ENCODE peak calls at places on chromosomes 7 and 10, in nine cellular contexts. B is GM23338, Q is SJSA1, M is BJ, A is transverse colon, H is cardiac muscle cell, S is Caco-2, P is Panc1, D is stomach. Y is an unnamed sample.

GRCh38 chr10:131694963-131695813 is 205.6 kb upstream of the PPP2R2D start:
- DNase-seq in B (no peak), Q (no peak), M (no peak), A (no peak), H (no peak), S (no peak), P (no peak), D (peak; percentile 7), Y (no peak)

GRCh38 chr7:93138576-93138975 is 9.6 kb downstream of the SAMD9L start:
- DNase-seq in B (no peak), Q (no peak), M (no peak), A (no peak), H (no peak), S (no peak), P (no peak), D (no peak), Y (no peak)

GRCh38 chr10:119190353-119190752 is 11.7 kb upstream of the PRDX3 start:
- DNase-seq in B (no peak), Q (peak; percentile 84), M (peak; percentile 88), A (no peak), H (peak; percentile 95), S (peak; percentile 36), P (peak; percentile 67), D (no peak), Y (no peak)

GRCh38 chr7:47195641-47196040 is 386.3 kb downstream of the TNS3 start:
- DNase-seq in B (peak; percentile 80), Q (no peak), M (no peak), A (no peak), H (no peak), S (peak; percentile 29), P (no peak), D (no peak), Y (peak; percentile 8)

GRCh38 chr7:23315366-23315765 is 16.2 kb downstream of the MALSU1 start:
- DNase-seq in B (no peak), Q (peak; percentile 57), M (no peak), A (no peak), H (peak; percentile 31), S (no peak), P (no peak), D (no peak), Y (no peak)

GRCh38 chr10:101781655-101781983 is 1.6 kb downstream of the NPM3 start:
- DNase-seq in B (no peak), Q (no peak), M (no peak), A (no peak), H (no peak), S (no peak), P (no peak), D (peak; percentile 3), Y (no peak)

GRCh38 chr10:118865998-118866778 is 111.4 kb upstream of the CACUL1 start:
- DNase-seq in B (no peak), Q (no peak), M (no peak), A (no peak), H (no peak), S (no peak), P (no peak), D (no peak), Y (no peak)

GRCh38 chr10:8301831-8302230 is 247.3 kb downstream of the GATA3 start:
- DNase-seq in B (no peak), Q (no peak), M (no peak), A (no peak), H (no peak), S (no peak), P (no peak), D (no peak), Y (no peak)

GRCh38 chr10:121373411-121373810 is 224.8 kb downstream of the FGFR2 start:
- DNase-seq in B (no peak), Q (no peak), M (no peak), A (no peak), H (no peak), S (no peak), P (no peak), D (no peak), Y (no peak)

GRCh38 chr7:98878365-98879197 is at the start of gene TRRAP:
- DNase-seq in B (peak; percentile 84), Q (peak; percentile 78), M (no peak), A (peak; percentile 72), H (peak; percentile 84), S (peak; percentile 87), P (no peak), D (peak; percentile 75), Y (peak; percentile 81)

GRCh38 chr10:117946525-117947070 is 100.1 kb downstream of the RAB11FIP2 start:
- DNase-seq in B (no peak), Q (no peak), M (peak; percentile 23), A (no peak), H (no peak), S (no peak), P (no peak), D (no peak), Y (no peak)

GRCh38 chr10:11798862-11799735 is 24.1 kb upstream of the PROSER2 start:
- DNase-seq in B (peak; percentile 65), Q (no peak), M (no peak), A (no peak), H (peak; percentile 36), S (no peak), P (no peak), D (no peak), Y (no peak)

GRCh38 chr10:67779455-67780205 is 58.4 kb downstream of the DNAJC12 start:
- DNase-seq in B (peak; percentile 86), Q (peak; percentile 66), M (no peak), A (peak; percentile 63), H (peak; percentile 93), S (peak; percentile 88), P (peak; percentile 64), D (peak; percentile 65), Y (peak; percentile 82)

GRCh38 chr10:118259288-118259906 is 82.7 kb downstream of the FAM204A start:
- DNase-seq in B (peak; percentile 80), Q (peak; percentile 6), M (no peak), A (peak; percentile 47), H (peak; percentile 24), S (peak; percentile 67), P (no peak), D (peak; percentile 31), Y (peak; percentile 68)

GRCh38 chr10:80771902-80772555 is 234.3 kb downstream of the SH2D4B start:
- DNase-seq in B (peak; percentile 9), Q (no peak), M (no peak), A (no peak), H (no peak), S (peak; percentile 36), P (no peak), D (no peak), Y (no peak)

GRCh38 chr7:82631998-82632397 is 188.4 kb upstream of the CACNA2D1 start:
- DNase-seq in B (no peak), Q (no peak), M (no peak), A (no peak), H (peak; percentile 41), S (no peak), P (no peak), D (no peak), Y (no peak)

GRCh38 chr7:27277628-27278027 is 35.0 kb downstream of the EVX1 start:
- DNase-seq in B (peak; percentile 25), Q (no peak), M (no peak), A (peak; percentile 66), H (peak; percentile 11), S (peak; percentile 34), P (no peak), D (peak; percentile 30), Y (no peak)

GRCh38 chr10:43037440-43037839 is 39.4 kb upstream of the RET start:
- DNase-seq in B (no peak), Q (no peak), M (no peak), A (no peak), H (no peak), S (no peak), P (no peak), D (peak; percentile 16), Y (no peak)

GRCh38 chr10:21166557-21167287 is 269.6 kb upstream of the NEBL start:
- DNase-seq in B (no peak), Q (no peak), M (no peak), A (peak; percentile 28), H (no peak), S (no peak), P (no peak), D (peak; percentile 68), Y (no peak)

DNA sequence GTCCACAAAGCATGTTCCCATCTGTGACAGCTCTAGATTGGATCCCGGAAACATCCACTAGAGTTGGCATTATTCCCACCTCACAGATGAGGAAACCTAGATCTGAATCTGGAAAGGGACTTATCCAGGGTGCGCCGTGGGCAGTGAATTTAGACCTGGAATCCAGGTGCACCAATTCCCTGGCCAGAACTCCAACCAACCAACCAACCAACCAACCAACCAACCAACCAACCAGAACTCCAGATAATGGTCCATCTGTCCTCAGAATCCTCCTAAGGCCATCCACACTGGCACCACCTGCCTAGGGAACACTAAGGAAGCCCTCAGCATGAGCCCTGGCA is 42.0 kb upstream of the ZMIZ1 start:
- DNase-seq in B (no peak), Q (no peak), M (no peak), A (no peak), H (no peak), S (no peak), P (no peak), D (no peak), Y (no peak)
- H3K36me3 ChIP-seq in B (no peaks in the 10 kb centered on the region), Q (no peaks in the 10 kb centered on the region), M (no peaks in the 10 kb centered on the region), A (no peaks in the 10 kb centered on the region), H (no peaks in the 10 kb centered on the region), S (no peaks in the 10 kb centered on the region), P (no peaks in the 10 kb centered on the region), D (no peaks in the 10 kb centered on the region), Y (no peaks in the 10 kb centered on the region)

GRCh38 chr10:123860209-123860608 is 31.4 kb downstream of the CPXM2 start:
- DNase-seq in B (no peak), Q (no peak), M (no peak), A (no peak), H (no peak), S (no peak), P (no peak), D (no peak), Y (no peak)
- H3K36me3 ChIP-seq in B (no peaks in the 10 kb centered on the region), Q (no peaks in the 10 kb centered on the region), M (no peaks in the 10 kb centered on the region), A (no peaks in the 10 kb centered on the region), H (no peaks in the 10 kb centered on the region), S (no peaks in the 10 kb centered on the region), P (no peaks in the 10 kb centered on the region), D (no peaks in the 10 kb centered on the region), Y (no peaks in the 10 kb centered on the region)

DNA sequence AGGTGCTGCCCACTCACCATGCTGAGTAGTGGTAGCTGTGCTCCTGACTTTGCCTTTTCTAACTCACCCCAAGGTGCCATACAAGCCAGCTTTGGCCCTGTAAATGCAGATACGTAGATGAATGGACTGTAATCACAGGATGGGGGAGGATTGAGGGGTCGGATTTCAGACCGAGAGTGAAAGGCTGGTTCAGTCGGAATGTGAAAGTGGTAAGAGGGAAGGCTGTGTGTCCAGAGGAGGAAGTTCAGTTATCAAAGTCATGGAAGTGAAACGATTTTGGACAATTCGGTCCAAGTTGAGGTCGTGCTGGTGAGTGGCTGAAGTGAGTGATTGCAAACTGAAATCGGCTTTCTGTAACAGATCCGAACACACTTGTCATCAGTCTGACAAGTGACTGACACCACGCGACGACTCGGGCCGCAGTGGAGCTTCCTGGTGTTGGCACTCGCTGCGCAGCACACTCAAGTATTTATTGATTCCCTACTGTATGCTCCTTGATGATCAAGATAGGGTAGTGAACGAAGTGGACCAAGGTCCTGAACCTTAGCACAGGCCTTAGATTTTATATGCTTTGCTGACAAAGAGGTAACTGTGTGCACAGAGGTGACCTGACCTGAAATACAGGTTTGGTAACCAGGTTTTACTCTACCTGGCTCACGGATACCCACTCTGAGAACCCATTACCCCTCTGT is 10.5 kb downstream of the ZNF282 start:
- DNase-seq in B (no peak), Q (no peak), M (no peak), A (peak; percentile 22), H (no peak), S (peak; percentile 49), P (no peak), D (no peak), Y (no peak)
- H3K36me3 ChIP-seq in B (peaks cover 36% of the 10 kb centered on the region), Q (peaks cover 92% of the 10 kb centered on the region), M (peaks cover 40% of the 10 kb centered on the region), A (peaks cover 27% of the 10 kb centered on the region), H (peaks cover 50% of the 10 kb centered on the region), S (peaks cover 6% of the 10 kb centered on the region), P (peaks cover 16% of the 10 kb centered on the region), D (peaks cover 96% of the 10 kb centered on the region), Y (peaks cover 90% of the 10 kb centered on the region)

GRCh38 chr7:75967055-75967454 is 27.3 kb downstream of the TMEM120A start:
- DNase-seq in B (no peak), Q (no peak), M (no peak), A (no peak), H (no peak), S (no peak), P (no peak), D (no peak), Y (no peak)
- H3K36me3 ChIP-seq in B (no peaks in the 10 kb centered on the region), Q (peaks cover 66% of the 10 kb centered on the region), M (peaks cover 2% of the 10 kb centered on the region), A (no peaks in the 10 kb centered on the region), H (no peaks in the 10 kb centered on the region), S (no peaks in the 10 kb centered on the region), P (no peaks in the 10 kb centered on the region), D (peaks cover 7% of the 10 kb centered on the region), Y (no peaks in the 10 kb centered on the region)